ENCODE peak calls at places on chromosome 12, in four cellular contexts. B, I, U and N are unnamed samples.

GRCh38 chr12:119486599-119487154 is 106.9 kb upstream of the TMEM233 start:
- DNase-seq in B (no peak), I (no peak), U (no peak), N (no peak)

GRCh38 chr12:51392556-51393237 is 1.5 kb upstream of the GALNT6 start:
- DNase-seq in B (no peak), I (peak), U (no peak), N (no peak)

GRCh38 chr12:115661103-115661502 is 616.4 kb downstream of the MED13L start:
- DNase-seq in B (no peak), I (no peak), U (no peak), N (no peak)

GRCh38 chr12:110012137-110012536 is 12.9 kb downstream of the ANKRD13A start:
- DNase-seq in B (no peak), I (no peak), U (no peak), N (no peak)

GRCh38 chr12:54160050-54160449 is 28.7 kb downstream of the SMUG1 start:
- DNase-seq in B (no peak), I (no peak), U (no peak), N (no peak)

GRCh38 chr12:32466986-32467711 is 67.8 kb downstream of the FGD4 start:
- DNase-seq in B (no peak), I (no peak), U (no peak), N (no peak)

GRCh38 chr12:113096675-113097461 is 38.7 kb downstream of the RASAL1 start:
- DNase-seq in B (no peak), I (no peak), U (no peak), N (no peak)

GRCh38 chr12:91172051-91172450 is 10.6 kb downstream of the DCN start:
- DNase-seq in B (no peak), I (peak), U (no peak), N (no peak)

GRCh38 chr12:25054783-25055144 is 105.9 kb upstream of the BCAT1 start:
- DNase-seq in B (peak), I (no peak), U (no peak), N (no peak)

GRCh38 chr12:51406299-51406698 is 15.1 kb upstream of the GALNT6 start:
- DNase-seq in B (no peak), I (no peak), U (no peak), N (no peak)

GRCh38 chr12:115752913-115753726 is 524.4 kb downstream of the MED13L start:
- DNase-seq in B (peak), I (peak), U (peak), N (peak)

GRCh38 chr12:94089891-94090290 is 58.5 kb upstream of the PLXNC1 start:
- DNase-seq in B (peak), I (no peak), U (no peak), N (peak)

GRCh38 chr12:94095618-94096017 is 52.8 kb upstream of the PLXNC1 start:
- DNase-seq in B (no peak), I (no peak), U (no peak), N (no peak)

GRCh38 chr12:94094700-94095099 is 53.7 kb upstream of the PLXNC1 start:
- DNase-seq in B (no peak), I (no peak), U (no peak), N (no peak)

GRCh38 chr12:94091624-94092023 is 56.8 kb upstream of the PLXNC1 start:
- DNase-seq in B (no peak), I (no peak), U (no peak), N (no peak)

GRCh38 chr12:94092516-94093241 is 55.7 kb upstream of the PLXNC1 start:
- DNase-seq in B (peak), I (no peak), U (no peak), N (no peak)
- TF ChIP-seq FOS in B (no peak), I (no peak), U (no peak), N (no peak)

GRCh38 chr12:46835785-46836184 is 10.0 kb upstream of the SLC38A4 start:
- DNase-seq in B (no peak), I (no peak), U (no peak), N (no peak)

GRCh38 chr12:46832084-46832704 is 6.4 kb upstream of the SLC38A4 start:
- DNase-seq in B (no peak), I (no peak), U (no peak), N (no peak)

GRCh38 chr12:46825526-46826414 is at the start of gene SLC38A4:
- DNase-seq in B (peak), I (peak), U (no peak), N (no peak)

GRCh38 chr12:46830731-46831334 is 5.0 kb upstream of the SLC38A4 start:
- DNase-seq in B (no peak), I (no peak), U (no peak), N (no peak)

DNA sequence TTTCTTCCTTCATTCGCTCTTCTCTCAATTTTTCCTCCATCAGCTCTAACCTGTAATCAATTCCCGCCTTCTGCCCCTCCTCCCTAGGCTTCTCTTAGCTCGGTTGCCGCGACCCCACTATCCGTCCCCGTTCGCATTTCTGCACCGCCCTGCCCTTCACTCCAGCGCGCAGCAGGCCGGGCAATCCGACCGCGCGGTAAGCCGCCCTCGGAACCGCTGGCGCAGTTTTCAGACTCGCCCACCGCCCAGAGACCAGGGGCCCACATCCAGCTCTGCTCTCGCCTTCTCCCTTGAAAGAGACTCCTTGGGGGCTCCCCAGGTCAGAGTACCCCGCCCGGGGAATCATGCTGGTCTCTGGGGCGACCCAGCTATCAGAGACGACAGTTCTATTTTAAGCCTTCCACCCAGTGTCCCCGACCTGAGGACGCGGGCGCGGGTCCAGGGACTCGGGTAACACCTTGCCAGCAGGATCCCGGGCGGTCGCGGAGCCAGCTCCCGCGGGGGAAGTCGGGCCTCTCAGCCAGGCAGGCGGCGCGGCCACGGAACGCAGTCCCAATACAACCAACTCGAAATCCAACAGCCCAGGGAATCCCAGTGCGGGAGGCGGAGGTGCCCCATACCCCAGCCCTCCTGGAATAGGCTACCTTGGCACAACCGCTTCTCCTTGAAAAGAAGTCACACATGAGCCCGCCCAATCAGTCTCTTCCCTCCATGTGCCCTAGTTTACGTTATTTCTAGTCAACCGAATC is 5.7 kb upstream of the SLC38A4 start:
- DNase-seq in B (no peak), I (no peak), U (no peak), N (no peak)
- TF ChIP-seq FOS in B (no peak), I (no peak), U (no peak), N (no peak)

GRCh38 chr12:2483713-2484112 is 311.1 kb upstream of the FKBP4 start:
- DNase-seq in B (no peak), I (no peak), U (no peak), N (no peak)
- TF ChIP-seq FOS in B (no peak), I (no peak), U (no peak), N (no peak)

GRCh38 chr12:81333812-81334211 is 255.9 kb downstream of the ACSS3 start:
- DNase-seq in B (no peak), I (no peak), U (no peak), N (no peak)
- TF ChIP-seq FOS in B (no peak), I (no peak), U (no peak), N (no peak)

GRCh38 chr12:14193623-14194022 is 171.9 kb upstream of the ATF7IP start:
- DNase-seq in B (no peak), I (no peak), U (no peak), N (no peak)
- TF ChIP-seq FOS in B (no peak), I (no peak), U (no peak), N (no peak)

GRCh38 chr12:67468549-67469245 is 179.8 kb upstream of the DYRK2 start:
- DNase-seq in B (no peak), I (no peak), U (no peak), N (no peak)

GRCh38 chr12:67472551-67472950 is 176.0 kb upstream of the DYRK2 start:
- DNase-seq in B (no peak), I (no peak), U (no peak), N (no peak)

GRCh38 chr12:67474934-67475620 is 173.5 kb upstream of the DYRK2 start:
- DNase-seq in B (no peak), I (no peak), U (no peak), N (no peak)

GRCh38 chr12:67471810-67472209 is 176.7 kb upstream of the DYRK2 start:
- DNase-seq in B (no peak), I (no peak), U (no peak), N (no peak)

GRCh38 chr12:67469666-67470065 is 178.9 kb upstream of the DYRK2 start:
- DNase-seq in B (no peak), I (no peak), U (no peak), N (no peak)
- TF ChIP-seq FOS in B (no peak), I (no peak), U (no peak), N (no peak)

GRCh38 chr12:56074396-56074795 is 5.6 kb upstream of the ERBB3 start:
- DNase-seq in B (peak), I (no peak), U (no peak), N (peak)
- TF ChIP-seq FOS in B (no peak), I (no peak), U (no peak), N (no peak)

GRCh38 chr12:131796754-131797587 is 31.2 kb upstream of the MMP17 start:
- DNase-seq in B (no peak), I (no peak), U (no peak), N (no peak)
- TF ChIP-seq FOS in B (no peak), I (no peak), U (no peak), N (no peak)

DNA sequence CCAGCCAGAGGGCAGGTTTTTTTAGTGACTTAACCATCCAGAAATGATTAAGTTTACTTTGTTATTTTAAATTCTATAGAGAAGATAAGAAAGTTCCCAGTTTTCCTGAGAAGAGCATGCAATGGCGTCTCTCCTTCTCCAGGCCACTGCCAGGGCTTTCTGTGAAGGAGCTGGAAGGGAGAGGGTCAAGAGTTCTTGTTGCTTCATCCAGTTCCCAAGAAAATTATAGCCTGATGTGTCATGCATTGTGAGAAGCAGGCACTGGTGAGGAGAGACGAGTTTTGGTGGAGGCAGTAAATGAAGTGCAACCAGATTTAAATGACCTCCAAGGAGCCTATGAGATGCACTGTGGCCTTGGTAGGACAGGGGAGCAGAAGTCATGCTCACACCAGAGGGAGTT is 14.2 kb downstream of the ELK3 start:
- DNase-seq in B (peak), I (peak), U (no peak), N (no peak)
- TF ChIP-seq FOS in B (no peak), I (peak), U (no peak), N (no peak)

GRCh38 chr12:80632835-80633234 is 74.6 kb upstream of the MYF6 start:
- DNase-seq in B (no peak), I (no peak), U (no peak), N (no peak)
- TF ChIP-seq FOS in B (no peak), I (no peak), U (no peak), N (no peak)